ENCODE peak calls at places on chromosomes 12 and 14, in nine cellular contexts. One of them, this sample, is unnamed.

GRCh38 chr12:64004639-64005038 is 160.1 kb downstream of the SRGAP1 start:
- DNase-seq in GF-D8: no peak
- DNase-seq in KBM-7: no peak
- DNase-seq in uterus: no peak
- DNase-seq in AG10803: peak
- DNase-seq in RCC 7860: no peak
- DNase-seq in iPS DF 19.7: no peak
- DNase-seq in ELR: peak
- DNase-seq in transverse colon: no peak
- DNase-seq in this sample: no peak

GRCh38 chr12:6921539-6921938 is 6.2 kb upstream of the ATN1 start:
- DNase-seq in GF-D8: no peak
- DNase-seq in KBM-7: no peak
- DNase-seq in uterus: no peak
- DNase-seq in AG10803: no peak
- DNase-seq in RCC 7860: no peak
- DNase-seq in iPS DF 19.7: no peak
- DNase-seq in ELR: no peak
- DNase-seq in transverse colon: no peak
- DNase-seq in this sample: no peak

GRCh38 chr12:53761306-53761705 is 9.5 kb upstream of the CISTR start:
- DNase-seq in GF-D8: no peak
- DNase-seq in KBM-7: no peak
- DNase-seq in uterus: no peak
- DNase-seq in AG10803: no peak
- DNase-seq in RCC 7860: no peak
- DNase-seq in iPS DF 19.7: no peak
- DNase-seq in ELR: no peak
- DNase-seq in transverse colon: no peak
- DNase-seq in this sample: no peak

GRCh38 chr12:53061404-53062010 is 11.6 kb downstream of the TNS2 start:
- DNase-seq in GF-D8: no peak
- DNase-seq in KBM-7: no peak
- DNase-seq in uterus: peak
- DNase-seq in AG10803: no peak
- DNase-seq in RCC 7860: no peak
- DNase-seq in iPS DF 19.7: no peak
- DNase-seq in ELR: peak
- DNase-seq in transverse colon: peak
- DNase-seq in this sample: no peak

GRCh38 chr14:23377201-23377550 is 330 bp downstream of the CMTM5 start:
- DNase-seq in GF-D8: no peak
- DNase-seq in KBM-7: no peak
- DNase-seq in uterus: no peak
- DNase-seq in AG10803: no peak
- DNase-seq in RCC 7860: no peak
- DNase-seq in iPS DF 19.7: no peak
- DNase-seq in ELR: no peak
- DNase-seq in transverse colon: no peak
- DNase-seq in this sample: no peak

GRCh38 chr12:67697981-67698380 is 49.4 kb downstream of the DYRK2 start:
- DNase-seq in GF-D8: no peak
- DNase-seq in KBM-7: no peak
- DNase-seq in uterus: no peak
- DNase-seq in AG10803: peak
- DNase-seq in RCC 7860: no peak
- DNase-seq in iPS DF 19.7: no peak
- DNase-seq in ELR: no peak
- DNase-seq in transverse colon: no peak
- DNase-seq in this sample: no peak

GRCh38 chr12:116662612-116663144 is 75.2 kb downstream of the SPRING1 start:
- DNase-seq in GF-D8: no peak
- DNase-seq in KBM-7: peak
- DNase-seq in uterus: no peak
- DNase-seq in AG10803: peak
- DNase-seq in RCC 7860: no peak
- DNase-seq in iPS DF 19.7: no peak
- DNase-seq in ELR: peak
- DNase-seq in transverse colon: peak
- DNase-seq in this sample: no peak

GRCh38 chr12:114700392-114701103 is 16.6 kb upstream of the TBX3 start:
- DNase-seq in GF-D8: no peak
- DNase-seq in KBM-7: no peak
- DNase-seq in uterus: no peak
- DNase-seq in AG10803: no peak
- DNase-seq in RCC 7860: no peak
- DNase-seq in iPS DF 19.7: no peak
- DNase-seq in ELR: no peak
- DNase-seq in transverse colon: no peak
- DNase-seq in this sample: no peak

GRCh38 chr12:65164244-65164643 is 5.1 kb upstream of the LEMD3 start:
- DNase-seq in GF-D8: no peak
- DNase-seq in KBM-7: no peak
- DNase-seq in uterus: no peak
- DNase-seq in AG10803: no peak
- DNase-seq in RCC 7860: no peak
- DNase-seq in iPS DF 19.7: no peak
- DNase-seq in ELR: no peak
- DNase-seq in transverse colon: no peak
- DNase-seq in this sample: no peak

This sample was measured in HT1080.